ENCODE peak calls at places on chromosomes 12 and 14, in nine cellular contexts. N, K, Y, P, C, J, G, S and Z are unnamed samples.

GRCh38 chr12:79689477-79690155 is 1.1 kb downstream of the PAWR start:
- DNase-seq in Y (peak), J (no peak), P (peak), C (peak), G (peak), K (no peak), S (peak), N (peak), Z (no peak)

GRCh38 chr14:60326274-60326673 is 77.3 kb downstream of the PPM1A start:
- DNase-seq in G (no peak), J (no peak), C (no peak), N (no peak), P (no peak), K (no peak), Y (no peak), S (no peak), Z (no peak)

GRCh38 chr12:4997939-4998338 is 45.7 kb upstream of the KCNA5 start:
- DNase-seq in J (peak), G (no peak), S (peak), Y (peak), P (no peak), C (no peak), K (peak), N (peak), Z (no peak)

GRCh38 chr12:10140001-10140400 is 10.0 kb upstream of the CLEC7A start:
- DNase-seq in P (no peak), S (no peak), K (no peak), J (no peak), Y (peak), C (no peak), N (no peak), G (no peak), Z (peak)

GRCh38 chr14:61145258-61145902 is 135.8 kb downstream of the TMEM30B start:
- DNase-seq in Y (no peak), J (no peak), N (no peak), P (no peak), K (no peak), S (no peak), G (no peak), C (no peak), Z (no peak)

GRCh38 chr12:9951026-9951652 is 19.0 kb upstream of the CLEC2A start:
- DNase-seq in Y (no peak), N (no peak), P (peak), C (no peak), G (no peak), J (no peak), S (no peak), K (no peak), Z (peak)

GRCh38 chr14:22221508-22221907 is 367.5 kb downstream of the DAD1 start:
- DNase-seq in S (no peak), P (no peak), Y (no peak), G (no peak), N (no peak), K (no peak), J (no peak), C (no peak), Z (no peak)

GRCh38 chr14:51597511-51597920 is 54.2 kb upstream of the FRMD6 start:
- DNase-seq in K (no peak), Y (no peak), C (no peak), P (no peak), G (no peak), N (no peak), J (no peak), S (no peak), Z (no peak)

GRCh38 chr12:34393086-34393820 is 371.0 kb downstream of the ALG10 start:
- DNase-seq in Y (peak), S (peak), P (peak), G (no peak), J (no peak), K (peak), C (peak), N (no peak), Z (no peak)

GRCh38 chr12:108596854-108597558 is 878 bp downstream of the TMEM119 start:
- DNase-seq in Y (no peak), K (no peak), S (no peak), P (no peak), C (no peak), J (no peak), G (no peak), N (no peak), Z (no peak)

GRCh38 chr12:128929046-128929445 is 75.8 kb downstream of the GLT1D1 start:
- DNase-seq in G (no peak), C (no peak), N (no peak), K (no peak), S (no peak), J (no peak), P (no peak), Y (no peak), Z (no peak)

GRCh38 chr12:108972226-108972757 is 48.6 kb downstream of the SVOP start:
- DNase-seq in N (no peak), C (no peak), S (no peak), G (no peak), K (no peak), J (no peak), Y (no peak), P (no peak), Z (no peak)

GRCh38 chr12:67747869-67748760 is 99.6 kb downstream of the DYRK2 start:
- DNase-seq in Y (no peak), J (no peak), S (no peak), G (peak), K (no peak), P (peak), C (no peak), N (no peak), Z (no peak)
- H3K4me3 ChIP-seq in Y (no peak), J (no peak), S (no peak), G (no peak), K (no peak), P (no peak), C (no peak), N (no peak), Z (no peak)

GRCh38 chr12:76031414-76032042 is at the start of gene PHLDA1:
- DNase-seq in Y (peak), S (peak), N (peak), J (no peak), K (peak), C (peak), P (peak), G (peak), Z (peak)
- TF ChIP-seq CTCF in Y (peak), S (peak), N (peak), J (peak), K (peak), C (peak), P (peak), G (peak), Z (peak)

GRCh38 chr12:71125949-71126348 is 31.9 kb downstream of the TSPAN8 start:
- DNase-seq in N (no peak), K (no peak), S (no peak), C (no peak), J (no peak), G (no peak), P (no peak), Y (no peak), Z (no peak)
- H3K27ac ChIP-seq in N (no peak), K (no peak), S (no peak), C (no peak), J (no peak), G (no peak), P (no peak), Y (no peak), Z (no peak)

GRCh38 chr12:49432616-49433015 is 65.4 kb downstream of the SPATS2 start:
- DNase-seq in K (no peak), P (no peak), G (no peak), C (no peak), N (no peak), Y (no peak), S (no peak), J (no peak), Z (no peak)
- H3K4me3 ChIP-seq in K (no peak), P (no peak), G (no peak), C (no peak), N (no peak), Y (no peak), S (no peak), J (no peak), Z (no peak)

DNA sequence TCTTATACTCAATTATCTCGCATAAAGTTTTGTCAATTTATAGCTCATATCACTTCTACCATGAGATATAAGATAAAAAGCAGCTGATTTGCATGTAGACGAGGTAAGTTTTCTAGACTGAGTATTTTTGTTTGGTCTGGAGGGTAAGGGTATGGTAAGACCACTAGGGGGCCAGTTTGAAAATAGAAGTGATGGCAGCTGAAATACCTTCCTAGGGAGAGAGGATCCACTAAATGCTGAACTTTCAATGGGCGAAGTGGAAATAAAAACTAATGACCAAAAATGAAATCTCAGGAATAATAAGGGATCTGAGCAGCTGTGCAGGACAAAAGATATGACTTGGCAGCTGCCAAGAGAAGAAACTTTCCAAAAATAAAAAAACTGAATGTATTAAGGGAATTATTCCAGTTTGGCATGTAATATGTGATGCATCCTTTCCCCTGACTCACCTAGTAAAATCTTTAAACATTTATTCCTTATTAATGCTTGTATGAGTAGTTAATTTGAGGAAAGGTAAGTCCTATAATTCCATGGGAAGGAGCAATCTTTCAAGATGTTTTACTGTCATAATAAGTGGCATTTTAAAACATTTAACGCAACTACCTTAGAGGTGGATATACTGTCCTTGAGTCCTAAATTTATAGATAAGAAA is 754.5 kb downstream of the C12orf50 start:
- DNase-seq in P (no peak), G (no peak), S (no peak), C (no peak), N (no peak), Y (no peak), J (no peak), K (no peak), Z (no peak)
- TF ChIP-seq CTCF in P (peak), G (peak), S (no peak), C (peak), N (peak), Y (no peak), J (peak), K (peak), Z (no peak)

DNA sequence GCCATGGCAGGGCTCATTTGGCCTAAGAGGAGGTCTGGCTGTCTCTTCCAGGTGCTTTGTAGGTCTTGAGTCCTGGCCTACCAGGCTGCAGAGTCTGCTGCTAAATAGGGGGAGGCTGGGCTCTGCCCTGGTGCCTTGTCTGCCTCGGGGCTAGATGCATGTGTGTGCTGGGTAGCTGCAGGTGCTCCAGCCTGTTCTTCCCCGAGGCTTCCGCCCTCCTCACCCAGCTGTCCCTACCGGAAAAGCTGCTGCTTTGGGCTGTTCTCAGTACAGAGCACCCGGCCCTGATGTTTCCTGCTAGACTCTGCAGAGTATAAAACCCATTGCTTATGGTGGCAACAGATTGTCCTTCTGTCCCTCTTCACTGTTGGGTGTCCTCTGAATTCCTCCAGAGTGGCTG is 37.7 kb downstream of the RAB35 start:
- DNase-seq in S (peak), C (no peak), P (peak), K (no peak), G (no peak), N (no peak), Y (no peak), J (no peak), Z (no peak)
- H3K27ac ChIP-seq in S (no peak), C (no peak), P (peak), K (no peak), G (no peak), N (no peak), Y (peak), J (no peak), Z (no peak)

DNA sequence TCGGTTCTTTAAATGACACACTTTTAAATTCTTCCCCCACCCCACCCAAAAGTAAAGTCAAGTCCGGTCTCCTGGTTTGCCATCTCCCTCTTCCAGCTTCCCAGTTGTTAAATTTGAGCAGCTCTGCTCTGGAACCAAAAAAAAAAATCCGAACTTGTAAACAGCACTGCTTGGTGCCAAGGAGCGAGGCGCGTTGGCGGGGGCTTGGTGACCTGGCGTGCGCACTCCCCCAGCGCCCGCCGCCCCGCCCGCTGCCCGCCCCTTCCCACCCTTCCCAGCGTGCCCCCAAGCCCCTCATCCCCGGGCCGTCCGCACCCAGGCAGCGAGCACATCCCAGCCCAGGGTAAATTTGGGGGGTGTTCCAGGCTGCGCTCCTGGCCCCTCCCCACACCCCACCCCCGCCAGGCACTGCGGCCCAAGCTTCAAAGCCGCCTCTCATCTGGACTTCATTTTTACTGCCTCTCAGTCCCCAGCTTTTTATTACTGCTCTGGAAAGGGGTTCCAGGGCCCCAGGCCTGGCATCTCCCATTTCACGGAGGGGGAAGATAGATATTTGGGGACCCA is 11.6 kb upstream of the ITGB7 start:
- DNase-seq in J (no peak), G (no peak), P (no peak), N (no peak), Y (no peak), K (no peak), C (peak), S (peak), Z (no peak)
- H3K4me3 ChIP-seq in J (peak), G (no peak), P (peak), N (peak), Y (no peak), K (peak), C (peak), S (peak), Z (peak)

DNA sequence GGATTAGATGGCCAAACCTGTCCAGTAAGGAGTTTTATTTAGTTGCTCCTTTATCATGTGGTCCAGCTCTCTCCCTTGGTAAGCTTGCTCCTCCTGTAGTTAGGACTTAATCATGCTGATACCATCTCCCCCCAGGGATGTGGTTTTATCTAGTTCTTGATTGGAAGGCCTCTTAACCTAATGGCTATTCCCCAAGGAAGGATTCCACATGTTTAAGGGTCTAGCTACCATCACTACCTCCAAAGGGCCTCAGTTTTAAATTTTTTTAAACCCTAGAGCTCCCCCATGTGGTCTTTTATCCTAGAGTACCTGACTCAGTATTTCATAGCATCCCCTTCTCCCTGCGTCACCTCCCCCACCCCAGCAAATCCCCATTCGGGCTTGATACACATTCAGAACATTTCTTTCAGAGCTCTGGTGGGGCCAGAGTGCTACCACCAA is 22.5 kb downstream of the MAP3K12 start:
- DNase-seq in K (no peak), P (no peak), Y (no peak), J (no peak), N (no peak), S (no peak), C (no peak), G (no peak), Z (no peak)
- TF ChIP-seq CTCF in K (no peak), P (no peak), Y (no peak), J (peak), N (no peak), S (no peak), C (peak), G (no peak), Z (no peak)

DNA sequence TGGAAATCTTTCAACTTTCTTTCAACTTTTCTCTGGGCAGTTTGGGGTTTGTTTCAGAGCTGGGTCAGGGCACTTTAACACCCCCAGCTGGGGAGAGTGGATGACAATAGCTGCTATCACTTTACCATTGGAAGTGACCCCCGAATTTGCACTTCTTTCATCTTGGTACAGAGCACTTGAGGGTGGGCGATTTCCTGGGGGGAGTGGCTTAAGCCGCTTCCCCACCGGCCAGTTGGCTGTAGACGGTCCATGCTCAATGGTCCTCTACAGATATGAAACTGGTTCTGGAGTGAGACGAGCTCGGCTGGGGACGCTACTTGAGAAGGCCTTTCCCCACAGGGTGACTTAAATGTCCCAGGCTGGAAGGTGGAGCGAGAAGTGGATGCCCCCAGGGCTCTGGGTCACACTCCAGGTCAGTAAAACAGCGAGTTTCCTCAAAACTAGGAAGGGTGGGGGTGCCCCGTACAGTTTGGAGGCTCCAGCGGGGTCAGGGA is at the start of gene VRTN:
- DNase-seq in G (no peak), C (no peak), K (no peak), S (no peak), Y (no peak), N (no peak), P (no peak), J (no peak), Z (no peak)
- H3K27ac ChIP-seq in G (no peak), C (no peak), K (no peak), S (no peak), Y (no peak), N (no peak), P (no peak), J (no peak), Z (no peak)

DNA sequence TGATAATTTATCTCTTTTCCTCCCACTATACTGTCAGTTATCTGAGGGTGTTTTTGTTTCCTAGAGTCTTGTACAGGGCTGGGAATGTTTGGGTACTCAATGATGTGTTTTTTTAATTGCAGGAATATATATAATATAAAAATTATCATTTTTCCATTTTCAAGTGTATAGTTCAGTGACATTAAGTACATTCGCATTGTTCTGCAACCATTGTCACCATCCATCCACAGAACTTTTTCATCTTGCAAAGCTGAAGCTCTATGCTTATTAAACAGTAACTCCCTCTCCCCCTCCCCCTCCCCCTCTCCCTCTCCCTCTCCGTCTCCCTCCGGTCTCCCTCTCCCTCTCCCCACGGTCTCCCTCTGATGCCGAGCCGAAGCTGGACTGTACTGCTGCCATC is 93.0 kb upstream of the MANSC4 start:
- DNase-seq in Y (no peak), G (no peak), N (no peak), J (no peak), S (no peak), K (no peak), C (no peak), P (no peak), Z (no peak)
- H3K4me3 ChIP-seq in Y (no peak), G (no peak), N (no peak), J (no peak), S (no peak), K (no peak), C (no peak), P (no peak), Z (no peak)